ENCODE peak calls at places on chromosomes 1 and 21, in seven cellular contexts. One of them, this sample, is unnamed.

GRCh38 chr1:30123896-30124295 is 599.5 kb downstream of the MATN1 start:
- DNase-seq in AG09319: no peak
- DNase-seq in fibroblast of pulmonary artery: no peak
- DNase-seq in omental fat pad: no peak
- DNase-seq in endothelial cell of umbilical vein: no peak
- DNase-seq in brain microvascular endothelial cell: no peak
- DNase-seq in Calu3: no peak
- DNase-seq in this sample: no peak

GRCh38 chr1:13766906-13767564 is 67.0 kb downstream of the PRDM2 start:
- DNase-seq in AG09319: no peak
- DNase-seq in omental fat pad: no peak
- DNase-seq in Calu3: no peak
- DNase-seq in endothelial cell of umbilical vein: no peak
- DNase-seq in brain microvascular endothelial cell: no peak
- DNase-seq in fibroblast of pulmonary artery: peak; percentile 51
- DNase-seq in this sample: no peak

GRCh38 chr21:31577280-31577679 is 82.2 kb upstream of the SOD1 start:
- DNase-seq in fibroblast of pulmonary artery: peak; percentile 29
- DNase-seq in omental fat pad: no peak
- DNase-seq in brain microvascular endothelial cell: no peak
- DNase-seq in Calu3: no peak
- DNase-seq in endothelial cell of umbilical vein: no peak
- DNase-seq in AG09319: no peak
- DNase-seq in this sample: no peak

GRCh38 chr1:118871510-118872240 is 116.5 kb downstream of the TBX15 start:
- DNase-seq in endothelial cell of umbilical vein: no peak
- DNase-seq in fibroblast of pulmonary artery: no peak
- DNase-seq in brain microvascular endothelial cell: no peak
- DNase-seq in Calu3: no peak
- DNase-seq in AG09319: no peak
- DNase-seq in omental fat pad: no peak
- DNase-seq in this sample: no peak

GRCh38 chr1:22754106-22754768 is 43.6 kb downstream of the EPHB2 start:
- DNase-seq in AG09319: no peak
- DNase-seq in endothelial cell of umbilical vein: peak; percentile 61
- DNase-seq in brain microvascular endothelial cell: no peak
- DNase-seq in Calu3: no peak
- DNase-seq in omental fat pad: no peak
- DNase-seq in fibroblast of pulmonary artery: peak; percentile 21
- DNase-seq in this sample: no peak

GRCh38 chr1:117612517-117613248 is 6.8 kb downstream of the TENT5C start:
- DNase-seq in endothelial cell of umbilical vein: no peak
- DNase-seq in AG09319: peak; percentile 24
- DNase-seq in brain microvascular endothelial cell: peak; percentile 52
- DNase-seq in omental fat pad: no peak
- DNase-seq in Calu3: no peak
- DNase-seq in fibroblast of pulmonary artery: no peak
- DNase-seq in this sample: no peak

GRCh38 chr1:201551877-201552731 is 13.2 kb downstream of the NAV1 start:
- DNase-seq in omental fat pad: no peak
- DNase-seq in AG09319: no peak
- DNase-seq in Calu3: peak; percentile 89
- DNase-seq in brain microvascular endothelial cell: peak; percentile 70
- DNase-seq in endothelial cell of umbilical vein: peak; percentile 31
- DNase-seq in fibroblast of pulmonary artery: peak; percentile 54
- DNase-seq in this sample: no peak

GRCh38 chr1:37096523-37096922 is 62.2 kb upstream of the GRIK3 start:
- DNase-seq in brain microvascular endothelial cell: no peak
- DNase-seq in omental fat pad: no peak
- DNase-seq in Calu3: no peak
- DNase-seq in fibroblast of pulmonary artery: no peak
- DNase-seq in endothelial cell of umbilical vein: peak; percentile 2
- DNase-seq in AG09319: no peak
- DNase-seq in this sample: no peak

GRCh38 chr1:187928288-187928687 is 1099.5 kb downstream of the PLA2G4A start:
- DNase-seq in brain microvascular endothelial cell: peak; percentile 48
- DNase-seq in AG09319: no peak
- DNase-seq in endothelial cell of umbilical vein: peak; percentile 78
- DNase-seq in Calu3: peak; percentile 63
- DNase-seq in omental fat pad: no peak
- DNase-seq in fibroblast of pulmonary artery: peak; percentile 56
- DNase-seq in this sample: no peak

GRCh38 chr1:74763714-74764301 is 30.9 kb downstream of the TYW3 start:
- DNase-seq in brain microvascular endothelial cell: no peak
- DNase-seq in omental fat pad: no peak
- DNase-seq in Calu3: no peak
- DNase-seq in AG09319: no peak
- DNase-seq in endothelial cell of umbilical vein: no peak
- DNase-seq in fibroblast of pulmonary artery: no peak
- DNase-seq in this sample: no peak

GRCh38 chr1:22728751-22729399 is 18.2 kb downstream of the EPHB2 start:
- DNase-seq in omental fat pad: no peak
- DNase-seq in brain microvascular endothelial cell: no peak
- DNase-seq in AG09319: no peak
- DNase-seq in fibroblast of pulmonary artery: no peak
- DNase-seq in endothelial cell of umbilical vein: no peak
- DNase-seq in Calu3: no peak
- DNase-seq in this sample: no peak

GRCh38 chr1:205240118-205240517 is 12.4 kb downstream of the TMCC2 start:
- DNase-seq in AG09319: no peak
- DNase-seq in brain microvascular endothelial cell: no peak
- DNase-seq in endothelial cell of umbilical vein: no peak
- DNase-seq in Calu3: no peak
- DNase-seq in omental fat pad: no peak
- DNase-seq in fibroblast of pulmonary artery: no peak
- DNase-seq in this sample: no peak

GRCh38 chr1:205240569-205240968 is 12.8 kb downstream of the TMCC2 start:
- DNase-seq in Calu3: no peak
- DNase-seq in brain microvascular endothelial cell: no peak
- DNase-seq in endothelial cell of umbilical vein: no peak
- DNase-seq in AG09319: no peak
- DNase-seq in fibroblast of pulmonary artery: no peak
- DNase-seq in omental fat pad: no peak
- DNase-seq in this sample: no peak

GRCh38 chr1:205237526-205238484 is 10.1 kb downstream of the TMCC2 start:
- DNase-seq in AG09319: no peak
- DNase-seq in omental fat pad: no peak
- DNase-seq in endothelial cell of umbilical vein: no peak
- DNase-seq in Calu3: no peak
- DNase-seq in brain microvascular endothelial cell: no peak
- DNase-seq in fibroblast of pulmonary artery: no peak
- DNase-seq in this sample: no peak

GRCh38 chr1:205241366-205242030 is 13.8 kb downstream of the TMCC2 start:
- DNase-seq in brain microvascular endothelial cell: no peak
- DNase-seq in fibroblast of pulmonary artery: no peak
- DNase-seq in omental fat pad: no peak
- DNase-seq in Calu3: no peak
- DNase-seq in endothelial cell of umbilical vein: no peak
- DNase-seq in AG09319: no peak
- DNase-seq in this sample: no peak

DNA sequence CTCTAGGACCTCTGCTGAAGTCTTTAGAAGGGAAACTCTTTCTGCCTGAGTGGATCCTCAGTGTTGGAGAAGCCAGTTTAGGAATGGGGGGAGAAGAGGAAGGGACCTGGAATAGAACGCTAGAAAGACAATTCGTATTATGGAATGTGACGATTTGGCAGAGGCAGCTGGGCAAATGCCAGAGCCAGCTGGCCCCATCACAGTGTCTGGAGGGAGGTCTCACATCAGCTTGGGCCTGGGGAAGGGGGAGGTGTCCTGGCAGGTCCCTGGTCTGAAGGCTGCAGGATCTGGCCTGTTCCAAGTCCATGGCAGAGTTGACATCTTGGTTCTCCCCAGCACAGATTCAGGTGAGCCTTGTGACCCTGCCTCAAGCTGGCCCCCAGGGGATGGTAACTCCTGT is 11.3 kb downstream of the TMCC2 start:
- DNase-seq in AG09319: no peak
- DNase-seq in Calu3: no peak
- DNase-seq in brain microvascular endothelial cell: no peak
- DNase-seq in fibroblast of pulmonary artery: no peak
- DNase-seq in omental fat pad: no peak
- DNase-seq in endothelial cell of umbilical vein: no peak
- DNase-seq in this sample: no peak
- TF ChIP-seq CTCF in AG09319: no peak
- TF ChIP-seq CTCF in Calu3: no peak
- TF ChIP-seq CTCF in brain microvascular endothelial cell: no peak
- TF ChIP-seq CTCF in fibroblast of pulmonary artery: no peak
- TF ChIP-seq CTCF in omental fat pad: no peak
- TF ChIP-seq CTCF in endothelial cell of umbilical vein: no peak
- TF ChIP-seq CTCF in this sample: no peak

GRCh38 chr1:171403396-171403795 is 81.9 kb upstream of the PRRC2C start:
- DNase-seq in AG09319: no peak
- DNase-seq in omental fat pad: no peak
- DNase-seq in fibroblast of pulmonary artery: peak; percentile 12
- DNase-seq in brain microvascular endothelial cell: peak; percentile 29
- DNase-seq in Calu3: no peak
- DNase-seq in endothelial cell of umbilical vein: no peak
- DNase-seq in this sample: no peak

DNA sequence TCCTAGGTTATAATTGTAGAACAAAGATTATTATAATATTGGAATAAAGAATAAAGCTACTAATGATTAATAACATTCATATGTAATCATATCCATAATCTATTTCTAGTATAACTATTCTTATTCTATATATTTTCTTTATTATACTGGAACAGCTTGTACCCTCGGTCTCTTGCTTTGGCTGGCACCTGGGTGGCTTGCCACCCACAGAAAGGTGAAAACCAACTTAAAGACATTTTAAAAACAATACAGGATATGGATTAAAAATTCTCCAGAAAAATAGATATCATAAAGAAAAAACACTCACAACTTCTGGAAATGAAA is 80.0 kb upstream of the PRRC2C start:
- DNase-seq in AG09319: no peak
- DNase-seq in brain microvascular endothelial cell: no peak
- DNase-seq in endothelial cell of umbilical vein: no peak
- DNase-seq in omental fat pad: no peak
- DNase-seq in fibroblast of pulmonary artery: no peak
- DNase-seq in Calu3: no peak
- DNase-seq in this sample: no peak
- TF ChIP-seq CTCF in AG09319: no peak
- TF ChIP-seq CTCF in brain microvascular endothelial cell: no peak
- TF ChIP-seq CTCF in endothelial cell of umbilical vein: no peak
- TF ChIP-seq CTCF in omental fat pad: no peak
- TF ChIP-seq CTCF in fibroblast of pulmonary artery: no peak
- TF ChIP-seq CTCF in Calu3: no peak
- TF ChIP-seq CTCF in this sample: no peak

DNA sequence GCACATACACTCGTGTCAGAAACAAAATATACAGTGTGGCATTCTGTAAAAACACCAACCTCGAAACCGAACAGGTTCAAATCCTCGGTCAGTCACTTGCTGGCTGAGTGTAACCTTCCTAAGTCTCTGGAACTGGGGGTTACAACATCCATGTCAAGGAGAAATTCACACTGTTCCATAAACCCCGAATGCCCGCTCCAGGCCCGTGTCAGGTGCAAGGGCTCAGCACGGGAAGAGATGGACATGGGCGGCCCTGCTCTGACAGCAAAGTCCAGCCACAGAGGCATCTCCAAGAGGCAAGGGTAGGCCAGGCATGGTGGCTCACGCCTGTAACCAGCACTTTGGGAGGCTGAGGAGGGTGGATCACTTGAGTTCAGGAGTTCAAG is 79.5 kb downstream of the SLC66A1 start:
- DNase-seq in fibroblast of pulmonary artery: no peak
- DNase-seq in brain microvascular endothelial cell: no peak
- DNase-seq in endothelial cell of umbilical vein: no peak
- DNase-seq in omental fat pad: no peak
- DNase-seq in Calu3: no peak
- DNase-seq in AG09319: no peak
- DNase-seq in this sample: no peak
- TF ChIP-seq CTCF in fibroblast of pulmonary artery: no peak
- TF ChIP-seq CTCF in brain microvascular endothelial cell: no peak
- TF ChIP-seq CTCF in endothelial cell of umbilical vein: no peak
- TF ChIP-seq CTCF in omental fat pad: no peak
- TF ChIP-seq CTCF in Calu3: no peak
- TF ChIP-seq CTCF in AG09319: no peak
- TF ChIP-seq CTCF in this sample: no peak

GRCh38 chr1:151715726-151716404 is 738 bp downstream of the CELF3 start:
- DNase-seq in endothelial cell of umbilical vein: no peak
- DNase-seq in brain microvascular endothelial cell: no peak
- DNase-seq in Calu3: no peak
- DNase-seq in omental fat pad: no peak
- DNase-seq in fibroblast of pulmonary artery: no peak
- DNase-seq in AG09319: no peak
- DNase-seq in this sample: no peak
- TF ChIP-seq CTCF in endothelial cell of umbilical vein: no peak
- TF ChIP-seq CTCF in brain microvascular endothelial cell: peak; percentile 22
- TF ChIP-seq CTCF in Calu3: no peak
- TF ChIP-seq CTCF in omental fat pad: no peak
- TF ChIP-seq CTCF in fibroblast of pulmonary artery: no peak
- TF ChIP-seq CTCF in AG09319: no peak
- TF ChIP-seq CTCF in this sample: peak; percentile 18

DNA sequence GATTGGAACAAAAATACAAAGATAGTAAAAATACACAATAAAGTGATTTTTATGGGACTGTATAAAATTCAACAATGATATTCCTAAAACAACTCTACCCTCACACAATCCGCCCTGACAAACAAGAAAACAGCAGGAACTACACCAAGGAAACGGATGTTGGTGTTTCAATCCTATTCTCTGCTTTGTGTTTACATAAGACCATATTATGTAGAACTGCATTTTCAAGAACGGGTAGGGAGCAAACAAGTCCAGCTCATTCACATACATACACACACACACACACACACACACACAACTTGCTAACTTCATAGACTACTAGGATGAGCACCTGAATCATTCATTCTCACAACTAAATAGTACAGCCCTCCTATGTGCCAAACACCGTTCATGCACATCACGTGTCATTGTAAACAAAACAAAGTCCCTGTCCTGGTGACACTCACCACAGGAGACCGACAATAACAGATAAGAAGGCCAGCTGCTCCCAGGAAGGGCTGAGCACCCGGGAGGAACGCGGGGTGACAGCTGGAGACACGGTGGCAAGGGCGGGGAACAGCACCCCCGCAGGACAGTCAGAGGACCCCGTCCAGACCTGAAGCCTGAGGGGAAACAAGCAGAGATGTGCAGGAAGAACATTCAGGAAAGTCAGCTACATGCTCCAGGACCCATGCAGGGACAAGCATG is 43.0 kb downstream of the NPHP4 start:
- DNase-seq in fibroblast of pulmonary artery: no peak
- DNase-seq in Calu3: no peak
- DNase-seq in endothelial cell of umbilical vein: no peak
- DNase-seq in brain microvascular endothelial cell: no peak
- DNase-seq in omental fat pad: no peak
- DNase-seq in AG09319: no peak
- DNase-seq in this sample: no peak
- TF ChIP-seq CTCF in fibroblast of pulmonary artery: peak; percentile 12
- TF ChIP-seq CTCF in Calu3: no peak
- TF ChIP-seq CTCF in endothelial cell of umbilical vein: peak; percentile 7
- TF ChIP-seq CTCF in brain microvascular endothelial cell: peak; percentile 54
- TF ChIP-seq CTCF in omental fat pad: no peak
- TF ChIP-seq CTCF in AG09319: no peak
- TF ChIP-seq CTCF in this sample: peak; percentile 21

DNA sequence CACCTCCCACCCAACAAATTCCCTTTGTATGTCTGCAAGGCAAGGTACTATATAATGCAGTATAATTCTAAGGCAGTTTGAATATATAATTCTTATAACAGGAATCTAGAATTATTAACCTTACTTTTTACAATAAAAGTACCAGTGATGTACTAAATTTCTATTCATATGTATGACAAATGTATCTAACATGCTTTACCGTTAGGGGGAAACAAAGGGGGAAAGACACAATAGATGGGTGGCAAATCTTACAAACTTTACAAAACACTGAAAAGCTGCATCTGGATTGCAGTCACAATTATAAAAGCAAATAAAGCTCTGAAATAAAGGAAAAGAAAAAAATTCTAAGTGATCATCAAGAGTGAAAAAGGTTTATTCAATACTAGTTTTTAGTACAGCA is 2.3 kb downstream of the PIK3R3 start:
- DNase-seq in omental fat pad: no peak
- DNase-seq in fibroblast of pulmonary artery: no peak
- DNase-seq in Calu3: no peak
- DNase-seq in AG09319: no peak
- DNase-seq in endothelial cell of umbilical vein: peak; percentile 32
- DNase-seq in brain microvascular endothelial cell: no peak
- DNase-seq in this sample: no peak
- TF ChIP-seq CTCF in omental fat pad: no peak
- TF ChIP-seq CTCF in fibroblast of pulmonary artery: no peak
- TF ChIP-seq CTCF in Calu3: no peak
- TF ChIP-seq CTCF in AG09319: no peak
- TF ChIP-seq CTCF in endothelial cell of umbilical vein: no peak
- TF ChIP-seq CTCF in brain microvascular endothelial cell: no peak
- TF ChIP-seq CTCF in this sample: no peak